ENCODE peak calls at places on chromosome 12, in four cellular contexts. One of them, this sample, is unnamed.

GRCh38 chr12:27650011-27650410 is 46.2 kb upstream of the REP15 start:
- DNase-seq in IMR-90: no peak
- DNase-seq in esophagus squamous epithelium: no peak
- DNase-seq in heart left ventricle: no peak
- DNase-seq in this sample: no peak

GRCh38 chr12:113231275-113232231 is 10.3 kb downstream of the TPCN1 start:
- DNase-seq in heart left ventricle: no peak
- DNase-seq in esophagus squamous epithelium: no peak
- DNase-seq in IMR-90: peak
- DNase-seq in this sample: no peak

GRCh38 chr12:24055747-24056146 is 106.3 kb upstream of the SOX5 start:
- DNase-seq in esophagus squamous epithelium: no peak
- DNase-seq in IMR-90: no peak
- DNase-seq in heart left ventricle: no peak
- DNase-seq in this sample: no peak

GRCh38 chr12:89655851-89656250 is 52.8 kb downstream of the ATP2B1 start:
- DNase-seq in esophagus squamous epithelium: no peak
- DNase-seq in IMR-90: peak
- DNase-seq in heart left ventricle: no peak
- DNase-seq in this sample: no peak

GRCh38 chr12:11823043-11823442 is 173.6 kb downstream of the ETV6 start:
- DNase-seq in IMR-90: peak
- DNase-seq in heart left ventricle: no peak
- DNase-seq in esophagus squamous epithelium: no peak
- DNase-seq in this sample: no peak

GRCh38 chr12:131473261-131473660 is 237.6 kb upstream of the SFSWAP start:
- DNase-seq in heart left ventricle: no peak
- DNase-seq in IMR-90: no peak
- DNase-seq in esophagus squamous epithelium: no peak
- DNase-seq in this sample: no peak

GRCh38 chr12:71503579-71504470 is 64.2 kb downstream of the LGR5 start:
- DNase-seq in esophagus squamous epithelium: no peak
- DNase-seq in IMR-90: no peak
- DNase-seq in heart left ventricle: no peak
- DNase-seq in this sample: no peak

GRCh38 chr12:52020539-52021336 is 14.0 kb downstream of the TAMALIN start:
- DNase-seq in IMR-90: peak
- DNase-seq in heart left ventricle: no peak
- DNase-seq in esophagus squamous epithelium: no peak
- DNase-seq in this sample: peak

GRCh38 chr12:47382305-47382704 is 302.5 kb upstream of the AMIGO2 start:
- DNase-seq in IMR-90: no peak
- DNase-seq in esophagus squamous epithelium: no peak
- DNase-seq in heart left ventricle: no peak
- DNase-seq in this sample: no peak

GRCh38 chr12:54304187-54304810 is 3.5 kb upstream of the NFE2 start:
- DNase-seq in heart left ventricle: peak
- DNase-seq in IMR-90: no peak
- DNase-seq in esophagus squamous epithelium: peak
- DNase-seq in this sample: peak

GRCh38 chr12:54981796-54982195 is 2.8 kb downstream of the TESPA1 start:
- DNase-seq in heart left ventricle: no peak
- DNase-seq in IMR-90: no peak
- DNase-seq in esophagus squamous epithelium: no peak
- DNase-seq in this sample: no peak

GRCh38 chr12:13190275-13190674 is 6.3 kb upstream of the EMP1 start:
- DNase-seq in heart left ventricle: no peak
- DNase-seq in IMR-90: no peak
- DNase-seq in esophagus squamous epithelium: no peak
- DNase-seq in this sample: no peak

GRCh38 chr12:75933136-75933535 is 98.4 kb downstream of the PHLDA1 start:
- DNase-seq in esophagus squamous epithelium: no peak
- DNase-seq in heart left ventricle: no peak
- DNase-seq in IMR-90: peak
- DNase-seq in this sample: no peak

GRCh38 chr12:129701536-129702165 is 202.2 kb downstream of the TMEM132D start:
- DNase-seq in heart left ventricle: no peak
- DNase-seq in IMR-90: no peak
- DNase-seq in esophagus squamous epithelium: no peak
- DNase-seq in this sample: no peak
- H3K27ac ChIP-seq in heart left ventricle: no peak
- H3K27ac ChIP-seq in IMR-90: no peak
- H3K27ac ChIP-seq in esophagus squamous epithelium: no peak
- H3K27ac ChIP-seq in this sample: no peak

GRCh38 chr12:57693659-57694458 is at the start of gene OS9:
- DNase-seq in esophagus squamous epithelium: peak
- DNase-seq in heart left ventricle: peak
- DNase-seq in IMR-90: peak
- DNase-seq in this sample: peak
- TF ChIP-seq POLR2A in esophagus squamous epithelium: peak
- TF ChIP-seq POLR2A in heart left ventricle: peak
- TF ChIP-seq POLR2A in IMR-90: peak
- TF ChIP-seq POLR2A in this sample: peak

DNA sequence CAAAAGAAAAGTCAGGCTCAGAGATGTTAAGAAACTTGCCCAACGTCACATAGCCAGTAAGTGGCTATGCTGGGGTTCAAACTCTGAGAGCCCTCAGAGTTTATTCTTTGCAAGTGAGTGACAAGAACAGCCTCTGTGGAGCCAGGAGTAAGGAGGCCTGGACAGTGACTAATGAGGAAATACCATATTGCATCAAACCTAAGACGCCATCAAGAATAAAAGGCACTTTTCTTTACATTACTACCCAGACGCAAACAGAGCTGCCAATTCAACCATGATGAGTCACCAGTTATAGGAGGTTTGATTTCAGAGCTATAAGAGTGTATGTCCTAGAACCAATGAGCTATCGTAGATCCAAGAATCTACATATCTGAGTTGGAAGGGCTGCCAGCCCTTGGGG is 9.4 kb downstream of the TNFRSF1A start:
- DNase-seq in IMR-90: peak
- DNase-seq in esophagus squamous epithelium: no peak
- DNase-seq in heart left ventricle: no peak
- DNase-seq in this sample: no peak
- H3K27ac ChIP-seq in IMR-90: peak
- H3K27ac ChIP-seq in esophagus squamous epithelium: peak
- H3K27ac ChIP-seq in heart left ventricle: no peak
- H3K27ac ChIP-seq in this sample: peak

GRCh38 chr12:67457799-67458680 is 188.9 kb downstream of the CAND1 start:
- DNase-seq in heart left ventricle: peak
- DNase-seq in IMR-90: no peak
- DNase-seq in esophagus squamous epithelium: no peak
- DNase-seq in this sample: no peak

GRCh38 chr12:67457136-67457535 is 188.0 kb downstream of the CAND1 start:
- DNase-seq in IMR-90: no peak
- DNase-seq in esophagus squamous epithelium: no peak
- DNase-seq in heart left ventricle: no peak
- DNase-seq in this sample: no peak

GRCh38 chr12:67460388-67460787 is 188.2 kb upstream of the DYRK2 start:
- DNase-seq in IMR-90: no peak
- DNase-seq in heart left ventricle: no peak
- DNase-seq in esophagus squamous epithelium: no peak
- DNase-seq in this sample: no peak

GRCh38 chr12:67459173-67459572 is 189.4 kb upstream of the DYRK2 start:
- DNase-seq in IMR-90: no peak
- DNase-seq in heart left ventricle: no peak
- DNase-seq in esophagus squamous epithelium: no peak
- DNase-seq in this sample: no peak

DNA sequence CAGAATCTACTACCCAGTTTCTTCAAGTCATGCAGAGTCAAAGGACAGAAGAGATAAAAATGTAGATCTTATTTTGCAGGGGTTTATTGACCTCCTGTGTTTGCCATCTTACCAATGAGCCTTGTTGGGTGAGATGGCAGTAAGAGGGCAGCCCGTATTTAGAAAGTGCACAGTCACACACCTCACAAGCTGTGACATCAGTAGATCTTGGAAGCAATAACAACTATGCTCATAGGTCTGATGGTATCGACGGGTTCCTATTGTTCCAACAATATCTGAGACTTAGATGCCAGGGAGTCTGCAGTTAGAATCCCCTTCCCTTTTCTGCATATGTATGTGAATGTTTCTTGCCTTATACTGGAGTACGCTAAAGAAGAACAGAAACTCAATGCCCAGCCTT is 189.0 kb upstream of the DYRK2 start:
- DNase-seq in heart left ventricle: no peak
- DNase-seq in IMR-90: no peak
- DNase-seq in esophagus squamous epithelium: no peak
- DNase-seq in this sample: no peak
- TF ChIP-seq POLR2A in heart left ventricle: no peak
- TF ChIP-seq POLR2A in IMR-90: no peak
- TF ChIP-seq POLR2A in esophagus squamous epithelium: no peak
- TF ChIP-seq POLR2A in this sample: no peak

DNA sequence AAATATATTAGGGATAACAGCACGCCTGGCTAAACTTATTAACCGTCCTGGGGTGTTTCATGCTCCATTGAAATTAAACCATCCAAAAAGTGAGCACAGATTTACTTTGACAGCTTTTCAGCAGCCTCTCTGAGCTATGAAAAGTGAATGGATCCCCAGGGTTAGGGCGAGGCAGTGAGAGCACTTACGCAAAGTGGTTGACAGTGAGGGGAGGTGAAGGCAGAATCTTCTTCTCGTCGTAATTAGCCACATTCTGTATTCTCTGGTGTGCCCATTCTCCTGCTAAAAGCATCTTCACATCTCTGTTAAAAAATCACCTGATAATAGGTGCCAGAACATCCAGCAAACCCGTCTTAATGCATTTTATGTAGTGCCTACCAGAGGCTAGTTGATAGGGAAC is 1.9 kb downstream of the TMTC2 start:
- DNase-seq in heart left ventricle: no peak
- DNase-seq in IMR-90: no peak
- DNase-seq in esophagus squamous epithelium: no peak
- DNase-seq in this sample: no peak
- H3K27ac ChIP-seq in heart left ventricle: peak
- H3K27ac ChIP-seq in IMR-90: no peak
- H3K27ac ChIP-seq in esophagus squamous epithelium: peak
- H3K27ac ChIP-seq in this sample: no peak

DNA sequence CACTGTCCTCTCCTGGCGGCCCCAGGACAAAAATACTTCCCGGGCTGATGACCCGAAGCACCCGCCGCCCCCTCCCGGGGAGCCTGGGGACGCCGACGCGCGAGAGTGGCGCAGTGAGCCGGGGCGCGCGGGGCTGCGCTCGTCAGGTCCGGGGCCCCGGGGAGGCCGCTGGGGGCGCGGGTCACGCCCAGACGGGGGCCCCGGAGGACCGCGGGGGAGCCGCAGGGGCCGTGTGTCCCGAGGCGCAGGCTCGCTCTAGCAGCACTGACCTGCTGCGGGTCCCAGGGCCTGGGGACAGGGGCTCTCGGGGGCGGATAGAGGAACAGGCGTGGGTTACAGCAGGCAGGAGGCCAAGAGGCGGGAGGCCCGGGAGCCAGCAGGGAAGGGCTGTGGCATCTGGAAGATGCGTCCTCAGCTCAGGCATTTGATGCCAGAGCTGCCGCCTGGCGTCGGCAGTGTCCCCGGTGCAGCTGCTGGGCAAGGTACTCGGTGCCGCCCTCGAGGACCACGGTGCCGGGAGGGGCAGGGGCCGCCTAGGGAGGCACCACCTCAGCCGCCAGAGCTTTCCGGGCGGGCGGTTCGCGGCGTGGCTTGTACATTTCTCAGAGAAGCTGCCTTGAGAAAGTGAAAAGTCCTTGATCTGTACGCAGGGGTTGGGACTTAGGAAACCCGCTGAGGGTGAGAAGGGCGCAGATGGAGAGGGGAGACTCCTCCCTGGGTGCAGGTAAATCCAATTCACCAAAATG is 1.2 kb downstream of the WNT5B start:
- DNase-seq in IMR-90: no peak
- DNase-seq in esophagus squamous epithelium: no peak
- DNase-seq in heart left ventricle: peak
- DNase-seq in this sample: no peak
- TF ChIP-seq POLR2A in IMR-90: no peak
- TF ChIP-seq POLR2A in esophagus squamous epithelium: no peak
- TF ChIP-seq POLR2A in heart left ventricle: no peak
- TF ChIP-seq POLR2A in this sample: no peak